ENCODE peak calls at places on chromosomes 16 and 17, in six cellular contexts. One of them, this sample, is unnamed.
A peak's percentile ranks its signal among the peaks of the same experiment; 100 is the strongest.

GRCh38 chr16:57001026-57001669 is 11.8 kb downstream of the NLRC5 start:
- DNase-seq in HL-60: no peak
- DNase-seq in GM23338: no peak
- DNase-seq in SK-N-SH: no peak
- DNase-seq in breast epithelium: no peak
- DNase-seq in stomach: no peak
- DNase-seq in this sample: no peak

GRCh38 chr16:55678061-55678935 is 22.5 kb downstream of the SLC6A2 start:
- DNase-seq in breast epithelium: no peak
- DNase-seq in HL-60: no peak
- DNase-seq in GM23338: no peak
- DNase-seq in stomach: no peak
- DNase-seq in SK-N-SH: no peak
- DNase-seq in this sample: no peak

GRCh38 chr16:53768593-53768992 is 64.6 kb downstream of the FTO start:
- DNase-seq in GM23338: no peak
- DNase-seq in HL-60: no peak
- DNase-seq in SK-N-SH: no peak
- DNase-seq in stomach: no peak
- DNase-seq in breast epithelium: no peak
- DNase-seq in this sample: no peak

GRCh38 chr16:57024894-57025680 is 35.7 kb downstream of the NLRC5 start:
- DNase-seq in HL-60: no peak
- DNase-seq in breast epithelium: no peak
- DNase-seq in GM23338: no peak
- DNase-seq in stomach: no peak
- DNase-seq in SK-N-SH: no peak
- DNase-seq in this sample: no peak

GRCh38 chr17:65231086-65231485 is 93.9 kb downstream of the RGS9 start:
- DNase-seq in stomach: no peak
- DNase-seq in HL-60: no peak
- DNase-seq in GM23338: peak; percentile 25
- DNase-seq in breast epithelium: no peak
- DNase-seq in SK-N-SH: no peak
- DNase-seq in this sample: no peak

GRCh38 chr16:66588981-66589713 is 9.9 kb downstream of the CMTM2 start:
- DNase-seq in SK-N-SH: no peak
- DNase-seq in breast epithelium: no peak
- DNase-seq in HL-60: peak; percentile 64
- DNase-seq in stomach: peak; percentile 45
- DNase-seq in GM23338: peak; percentile 92
- DNase-seq in this sample: peak; percentile 56

GRCh38 chr17:39069114-39069756 is 82.2 kb downstream of the PLXDC1 start:
- DNase-seq in stomach: no peak
- DNase-seq in breast epithelium: no peak
- DNase-seq in GM23338: peak; percentile 82
- DNase-seq in SK-N-SH: peak; percentile 69
- DNase-seq in HL-60: no peak
- DNase-seq in this sample: no peak

GRCh38 chr17:70338946-70339354 is 169.6 kb downstream of the KCNJ2 start:
- DNase-seq in GM23338: no peak
- DNase-seq in breast epithelium: no peak
- DNase-seq in HL-60: no peak
- DNase-seq in SK-N-SH: no peak
- DNase-seq in stomach: no peak
- DNase-seq in this sample: no peak

GRCh38 chr17:17416400-17417360 is 60.1 kb upstream of the MED9 start:
- DNase-seq in HL-60: no peak
- DNase-seq in GM23338: no peak
- DNase-seq in SK-N-SH: no peak
- DNase-seq in stomach: peak; percentile 58
- DNase-seq in breast epithelium: no peak
- DNase-seq in this sample: no peak

GRCh38 chr16:15811416-15811777 is 45.4 kb downstream of the MYH11 start:
- DNase-seq in GM23338: no peak
- DNase-seq in HL-60: no peak
- DNase-seq in stomach: no peak
- DNase-seq in breast epithelium: no peak
- DNase-seq in SK-N-SH: no peak
- DNase-seq in this sample: no peak

GRCh38 chr16:1300664-1301476 is 8.6 kb upstream of the UBE2I start:
- DNase-seq in SK-N-SH: peak; percentile 91
- DNase-seq in breast epithelium: peak; percentile 36
- DNase-seq in HL-60: no peak
- DNase-seq in stomach: peak; percentile 80
- DNase-seq in GM23338: peak; percentile 78
- DNase-seq in this sample: peak; percentile 84

GRCh38 chr17:78458739-78459335 is 80.4 kb downstream of the PGS1 start:
- DNase-seq in breast epithelium: no peak
- DNase-seq in stomach: no peak
- DNase-seq in GM23338: no peak
- DNase-seq in SK-N-SH: no peak
- DNase-seq in HL-60: no peak
- DNase-seq in this sample: no peak

GRCh38 chr17:9594065-9594464 is 17.6 kb downstream of the CFAP52 start:
- DNase-seq in stomach: no peak
- DNase-seq in SK-N-SH: no peak
- DNase-seq in HL-60: no peak
- DNase-seq in GM23338: no peak
- DNase-seq in breast epithelium: no peak
- DNase-seq in this sample: no peak

GRCh38 chr16:5668553-5668952 is 571.0 kb upstream of the EEF2KMT start:
- DNase-seq in GM23338: no peak
- DNase-seq in breast epithelium: no peak
- DNase-seq in stomach: no peak
- DNase-seq in HL-60: no peak
- DNase-seq in SK-N-SH: no peak
- DNase-seq in this sample: no peak

GRCh38 chr16:85075236-85075924 is 36.9 kb downstream of the CIBAR2 start:
- DNase-seq in breast epithelium: no peak
- DNase-seq in HL-60: no peak
- DNase-seq in GM23338: peak; percentile 74
- DNase-seq in stomach: no peak
- DNase-seq in SK-N-SH: no peak
- DNase-seq in this sample: no peak

GRCh38 chr16:3673676-3674377 is 19.3 kb downstream of the DNASE1 start:
- DNase-seq in breast epithelium: no peak
- DNase-seq in GM23338: no peak
- DNase-seq in HL-60: no peak
- DNase-seq in SK-N-SH: no peak
- DNase-seq in stomach: no peak
- DNase-seq in this sample: no peak

GRCh38 chr17:77354721-77355455 is 214.1 kb downstream of the SEC14L1 start:
- DNase-seq in HL-60: no peak
- DNase-seq in stomach: peak; percentile 51
- DNase-seq in SK-N-SH: peak; percentile 60
- DNase-seq in GM23338: no peak
- DNase-seq in breast epithelium: no peak
- DNase-seq in this sample: peak; percentile 72

GRCh38 chr17:75707096-75707720 is 14.1 kb upstream of the ITGB4 start:
- DNase-seq in stomach: peak; percentile 73
- DNase-seq in HL-60: no peak
- DNase-seq in breast epithelium: no peak
- DNase-seq in GM23338: no peak
- DNase-seq in SK-N-SH: no peak
- DNase-seq in this sample: no peak

GRCh38 chr16:79372504-79373184 is 227.9 kb downstream of the MAF start:
- DNase-seq in SK-N-SH: no peak
- DNase-seq in stomach: no peak
- DNase-seq in HL-60: no peak
- DNase-seq in GM23338: no peak
- DNase-seq in breast epithelium: no peak
- DNase-seq in this sample: no peak

GRCh38 chr16:70661918-70662641 is 15.7 kb downstream of the IL34 start:
- DNase-seq in breast epithelium: no peak
- DNase-seq in GM23338: no peak
- DNase-seq in HL-60: no peak
- DNase-seq in stomach: no peak
- DNase-seq in SK-N-SH: peak; percentile 45
- DNase-seq in this sample: no peak

GRCh38 chr17:3935825-3936355 is 19.6 kb upstream of the P2RX1 start:
- DNase-seq in breast epithelium: no peak
- DNase-seq in stomach: no peak
- DNase-seq in SK-N-SH: no peak
- DNase-seq in GM23338: no peak
- DNase-seq in HL-60: no peak
- DNase-seq in this sample: no peak

GRCh38 chr17:28495626-28496025 is 10.5 kb upstream of the FOXN1 start:
- DNase-seq in SK-N-SH: no peak
- DNase-seq in GM23338: no peak
- DNase-seq in HL-60: no peak
- DNase-seq in breast epithelium: no peak
- DNase-seq in stomach: no peak
- DNase-seq in this sample: no peak

GRCh38 chr16:27973678-27974077 is 89.8 kb downstream of the GSG1L start:
- DNase-seq in stomach: no peak
- DNase-seq in breast epithelium: no peak
- DNase-seq in SK-N-SH: peak; percentile 30
- DNase-seq in HL-60: no peak
- DNase-seq in GM23338: peak; percentile 22
- DNase-seq in this sample: no peak
- TF ChIP-seq CTCF in stomach: no peak
- TF ChIP-seq CTCF in breast epithelium: no peak
- TF ChIP-seq CTCF in SK-N-SH: no peak
- TF ChIP-seq CTCF in HL-60: no peak
- TF ChIP-seq CTCF in GM23338: peak; percentile 28
- TF ChIP-seq CTCF in this sample: no peak

GRCh38 chr17:29848737-29849136 is 81.3 kb downstream of the SSH2 start:
- DNase-seq in breast epithelium: no peak
- DNase-seq in SK-N-SH: no peak
- DNase-seq in HL-60: no peak
- DNase-seq in GM23338: no peak
- DNase-seq in stomach: no peak
- DNase-seq in this sample: no peak

GRCh38 chr17:29847527-29847931 is 82.5 kb downstream of the SSH2 start:
- DNase-seq in stomach: no peak
- DNase-seq in SK-N-SH: no peak
- DNase-seq in GM23338: peak; percentile 38
- DNase-seq in HL-60: no peak
- DNase-seq in breast epithelium: no peak
- DNase-seq in this sample: no peak

GRCh38 chr17:29846298-29846697 is 83.7 kb downstream of the SSH2 start:
- DNase-seq in HL-60: no peak
- DNase-seq in breast epithelium: no peak
- DNase-seq in GM23338: no peak
- DNase-seq in stomach: no peak
- DNase-seq in SK-N-SH: no peak
- DNase-seq in this sample: no peak

GRCh38 chr17:29844339-29845048 is 85.5 kb downstream of the SSH2 start:
- DNase-seq in SK-N-SH: peak; percentile 41
- DNase-seq in HL-60: no peak
- DNase-seq in stomach: no peak
- DNase-seq in GM23338: peak; percentile 27
- DNase-seq in breast epithelium: no peak
- DNase-seq in this sample: no peak

GRCh38 chr17:29847118-29847517 is 82.9 kb downstream of the SSH2 start:
- DNase-seq in stomach: no peak
- DNase-seq in HL-60: no peak
- DNase-seq in breast epithelium: no peak
- DNase-seq in SK-N-SH: no peak
- DNase-seq in GM23338: no peak
- DNase-seq in this sample: no peak
- TF ChIP-seq POLR2AphosphoS5 in stomach: no peak
- TF ChIP-seq POLR2AphosphoS5 in HL-60: no peak
- TF ChIP-seq POLR2AphosphoS5 in breast epithelium: no peak
- TF ChIP-seq POLR2AphosphoS5 in SK-N-SH: no peak
- TF ChIP-seq POLR2AphosphoS5 in GM23338: no peak
- TF ChIP-seq POLR2AphosphoS5 in this sample: no peak

DNA sequence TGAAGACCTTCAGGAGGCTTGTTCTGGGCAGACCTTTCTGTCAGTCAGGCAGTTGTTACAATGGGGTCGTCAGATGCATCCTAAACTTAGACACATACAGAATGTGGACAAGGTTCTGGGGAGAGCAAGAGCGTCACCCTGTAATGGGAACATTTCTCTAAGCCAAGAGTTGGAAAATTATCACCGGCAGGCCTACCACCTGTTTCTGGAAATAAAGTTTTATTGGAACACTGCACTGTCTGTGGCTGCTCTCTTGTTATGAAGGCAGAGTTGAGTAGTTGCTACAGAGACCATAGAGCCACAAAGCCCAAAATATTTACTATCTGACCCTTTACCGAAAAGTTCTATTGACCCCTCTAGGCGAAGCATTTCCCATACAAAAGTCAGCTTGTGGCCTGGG is 106.2 kb downstream of the CPPED1 start:
- DNase-seq in breast epithelium: no peak
- DNase-seq in GM23338: no peak
- DNase-seq in HL-60: no peak
- DNase-seq in stomach: no peak
- DNase-seq in SK-N-SH: no peak
- DNase-seq in this sample: no peak
- H3K27ac ChIP-seq in breast epithelium: no peak overlapping the region
- H3K27ac ChIP-seq in GM23338: no peak overlapping the region
- H3K27ac ChIP-seq in HL-60: no peak overlapping the region
- H3K27ac ChIP-seq in stomach: no peak overlapping the region
- H3K27ac ChIP-seq in SK-N-SH: no peak overlapping the region
- H3K27ac ChIP-seq in this sample: no peak overlapping the region

GRCh38 chr16:48511071-48511540 is 98.9 kb downstream of the N4BP1 start:
- DNase-seq in HL-60: no peak
- DNase-seq in SK-N-SH: no peak
- DNase-seq in breast epithelium: no peak
- DNase-seq in stomach: no peak
- DNase-seq in GM23338: no peak
- DNase-seq in this sample: no peak
- TF ChIP-seq CTCF in HL-60: no peak
- TF ChIP-seq CTCF in SK-N-SH: no peak
- TF ChIP-seq CTCF in breast epithelium: no peak
- TF ChIP-seq CTCF in stomach: no peak
- TF ChIP-seq CTCF in GM23338: no peak
- TF ChIP-seq CTCF in this sample: no peak

DNA sequence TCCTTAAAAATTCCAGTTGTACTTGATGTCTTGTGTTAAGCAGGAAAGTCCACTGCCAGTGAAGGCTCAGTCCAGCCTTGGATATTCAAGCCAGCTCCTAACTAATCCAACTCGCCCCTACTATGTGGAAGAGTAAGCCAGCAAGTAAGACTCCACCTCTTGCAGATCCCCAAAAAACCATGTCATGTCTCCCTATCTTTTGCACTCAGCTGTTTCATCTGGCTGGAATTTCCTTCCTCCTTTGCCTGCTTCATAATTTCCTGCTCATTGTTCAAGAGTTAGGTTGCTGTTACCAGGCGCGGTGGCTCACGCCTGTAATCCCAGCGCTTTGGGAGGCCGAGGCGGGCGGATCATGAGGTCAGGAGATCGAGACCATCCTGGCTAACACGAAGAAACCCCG is 37.8 kb downstream of the RBBP6 start:
- DNase-seq in HL-60: no peak
- DNase-seq in breast epithelium: no peak
- DNase-seq in SK-N-SH: no peak
- DNase-seq in stomach: no peak
- DNase-seq in GM23338: no peak
- DNase-seq in this sample: no peak
- TF ChIP-seq POLR2AphosphoS5 in HL-60: no peak
- TF ChIP-seq POLR2AphosphoS5 in breast epithelium: no peak
- TF ChIP-seq POLR2AphosphoS5 in SK-N-SH: no peak
- TF ChIP-seq POLR2AphosphoS5 in stomach: no peak
- TF ChIP-seq POLR2AphosphoS5 in GM23338: no peak
- TF ChIP-seq POLR2AphosphoS5 in this sample: no peak

DNA sequence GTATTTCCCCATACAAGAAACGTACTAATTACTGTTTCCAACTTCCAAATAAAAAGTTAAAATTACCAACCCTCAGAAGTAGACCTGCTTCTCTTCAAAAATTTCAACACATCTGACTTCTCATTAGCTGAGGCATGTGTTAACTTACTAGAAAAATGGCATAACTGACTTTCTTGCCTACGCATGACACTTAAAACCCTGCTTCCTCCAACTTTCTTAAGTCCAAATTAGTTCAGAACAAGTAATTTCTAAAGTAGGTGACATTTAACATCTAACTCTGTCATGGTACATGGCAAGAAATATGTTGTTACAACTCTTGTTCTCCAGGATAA is 6.7 kb downstream of the USP7 start:
- DNase-seq in SK-N-SH: no peak
- DNase-seq in stomach: no peak
- DNase-seq in HL-60: peak; percentile 67
- DNase-seq in breast epithelium: no peak
- DNase-seq in GM23338: no peak
- DNase-seq in this sample: no peak
- H3K27ac ChIP-seq in SK-N-SH: peak overlapping the region; percentile 70
- H3K27ac ChIP-seq in stomach: no peak overlapping the region
- H3K27ac ChIP-seq in HL-60: peak overlapping the region; percentile 42
- H3K27ac ChIP-seq in breast epithelium: no peak overlapping the region
- H3K27ac ChIP-seq in GM23338: no peak overlapping the region
- H3K27ac ChIP-seq in this sample: peak overlapping the region; percentile 89